ENCODE peak calls at places on chromosome 18, in nine cellular contexts. Z is left lung; M is coronary artery; E is K562; Q is fibroblast of pulmonary artery; O is stimulated activated naive CD4-positive, alpha-beta T cell; X is ACHN; W is amniotic stem cell; T is NCI-H2171. L is an unnamed sample.

GRCh38 chr18:9434240-9434701 is 41.0 kb upstream of the RALBP1 start:
- DNase-seq in Z (no peak), M (no peak), E (no peak), Q (no peak), O (no peak), X (no peak), W (no peak), T (no peak), L (peak; percentile 80)

GRCh38 chr18:47931707-47932103 is 1.2 kb upstream of the SMAD2 start:
- DNase-seq in Z (peak; percentile 50), M (no peak), E (peak; percentile 66), Q (no peak), O (peak; percentile 37), X (peak; percentile 31), W (no peak), T (peak; percentile 43), L (no peak)

GRCh38 chr18:67144342-67144741 is 372.2 kb downstream of the DSEL start:
- DNase-seq in Z (no peak), M (no peak), E (no peak), Q (no peak), O (no peak), X (no peak), W (no peak), T (no peak), L (no peak)

GRCh38 chr18:62526098-62527025 is 3.5 kb downstream of the ZCCHC2 start:
- DNase-seq in Z (peak; percentile 91), M (peak; percentile 91), E (peak; percentile 91), Q (peak; percentile 73), O (peak; percentile 67), X (peak; percentile 87), W (peak; percentile 41), T (peak; percentile 78), L (peak; percentile 87)

GRCh38 chr18:50013363-50014138 is 181.4 kb downstream of the MYO5B start:
- DNase-seq in Z (no peak), M (no peak), E (no peak), Q (no peak), O (no peak), X (no peak), W (peak; percentile 7), T (no peak), L (no peak)

GRCh38 chr18:55839350-55839749 is 251.4 kb upstream of the TCF4 start:
- DNase-seq in Z (no peak), M (no peak), E (no peak), Q (peak; percentile 41), O (no peak), X (no peak), W (no peak), T (no peak), L (no peak)

GRCh38 chr18:44811586-44812125 is 131.0 kb downstream of the SETBP1 start:
- DNase-seq in Z (no peak), M (no peak), E (no peak), Q (no peak), O (no peak), X (no peak), W (no peak), T (no peak), L (no peak)

GRCh38 chr18:77002496-77002895 is 130.1 kb downstream of the MBP start:
- DNase-seq in Z (no peak), M (no peak), E (no peak), Q (no peak), O (no peak), X (no peak), W (no peak), T (no peak), L (no peak)

GRCh38 chr18:58649966-58650816 is 21.1 kb upstream of the MALT1 start:
- DNase-seq in Z (no peak), M (no peak), E (no peak), Q (no peak), O (peak; percentile 6), X (no peak), W (no peak), T (no peak), L (no peak)

L was measured in osteocyte.